ENCODE peak calls at places on chromosomes 16 and 17, in four cellular contexts. N, S, T and Q are unnamed samples.

GRCh38 chr17:80232438-80232837 is 12.2 kb downstream of the SLC26A11 start:
- DNase-seq in N (no peak), S (no peak), T (no peak), Q (no peak)

GRCh38 chr16:67115649-67116048 is 5.9 kb downstream of the PHAF1 start:
- DNase-seq in N (no peak), S (peak; percentile 95), T (no peak), Q (no peak)

GRCh38 chr16:57609541-57610401 is 18.7 kb upstream of the ADGRG1 start:
- DNase-seq in N (peak; percentile 52), S (peak; percentile 54), T (no peak), Q (no peak)

GRCh38 chr16:70473446-70474319 is 19.3 kb downstream of the FCSK start:
- DNase-seq in N (no peak), S (no peak), T (no peak), Q (no peak)

GRCh38 chr16:7381671-7382070 is 49.0 kb downstream of the RBFOX1 start:
- DNase-seq in N (no peak), S (no peak), T (no peak), Q (no peak)

GRCh38 chr17:2949469-2950044 is 113.8 kb downstream of the OR1D5 start:
- DNase-seq in N (peak; percentile 69), S (peak; percentile 49), T (peak; percentile 89), Q (no peak)

GRCh38 chr17:76297436-76297835 is 10.6 kb downstream of the QRICH2 start:
- DNase-seq in N (no peak), S (no peak), T (no peak), Q (no peak)

GRCh38 chr16:24054649-24055560 is 201.2 kb upstream of the CACNG3 start:
- DNase-seq in N (no peak), S (no peak), T (no peak), Q (no peak)

GRCh38 chr16:9820481-9821246 is 361.6 kb downstream of the GRIN2A start:
- DNase-seq in N (no peak), S (no peak), T (no peak), Q (no peak)

GRCh38 chr17:77959216-77959925 is 868 bp downstream of the TNRC6C start:
- DNase-seq in N (peak; percentile 50), S (peak; percentile 19), T (peak; percentile 22), Q (no peak)

GRCh38 chr17:77735341-77736206 is 222.9 kb upstream of the TNRC6C start:
- DNase-seq in N (no peak), S (no peak), T (no peak), Q (no peak)

GRCh38 chr16:55668337-55669281 is 12.8 kb downstream of the SLC6A2 start:
- DNase-seq in N (no peak), S (peak; percentile 5), T (peak; percentile 70), Q (no peak)

GRCh38 chr16:275041-275621 is 613 bp downstream of the RGS11 start:
- DNase-seq in N (no peak), S (no peak), T (no peak), Q (no peak)

GRCh38 chr17:73189417-73190099 is 3.3 kb upstream of the COG1 start:
- DNase-seq in N (no peak), S (peak; percentile 76), T (peak; percentile 64), Q (peak; percentile 67)
- TF ChIP-seq CTCF in N (no peak), S (peak; percentile 73), T (peak; percentile 72), Q (peak; percentile 98)

DNA sequence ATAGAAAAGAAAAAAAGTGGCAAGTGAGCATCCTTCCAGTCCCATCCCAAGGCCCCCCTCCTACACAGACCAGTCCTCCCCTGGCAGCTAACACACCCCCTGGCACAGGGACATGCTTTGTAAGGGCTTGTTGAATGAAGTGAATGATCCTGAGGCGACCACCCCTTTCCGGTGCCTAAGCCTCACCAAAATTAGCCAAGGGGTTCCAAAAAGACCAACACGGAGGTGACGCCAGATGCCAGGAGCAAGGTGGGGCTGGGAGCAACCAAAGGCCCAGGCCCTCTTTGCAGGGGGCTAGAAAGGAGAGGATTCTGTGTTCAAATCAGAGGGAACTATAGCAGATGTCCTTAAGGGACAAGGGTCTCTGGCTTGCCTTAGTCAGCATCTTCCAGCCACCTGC is 5.5 kb downstream of the KRT35 start:
- DNase-seq in N (no peak), S (no peak), T (no peak), Q (no peak)
- H3K4me3 ChIP-seq in N (no peak overlapping the region), S (no peak overlapping the region), T (no peak overlapping the region), Q (no peak overlapping the region)

DNA sequence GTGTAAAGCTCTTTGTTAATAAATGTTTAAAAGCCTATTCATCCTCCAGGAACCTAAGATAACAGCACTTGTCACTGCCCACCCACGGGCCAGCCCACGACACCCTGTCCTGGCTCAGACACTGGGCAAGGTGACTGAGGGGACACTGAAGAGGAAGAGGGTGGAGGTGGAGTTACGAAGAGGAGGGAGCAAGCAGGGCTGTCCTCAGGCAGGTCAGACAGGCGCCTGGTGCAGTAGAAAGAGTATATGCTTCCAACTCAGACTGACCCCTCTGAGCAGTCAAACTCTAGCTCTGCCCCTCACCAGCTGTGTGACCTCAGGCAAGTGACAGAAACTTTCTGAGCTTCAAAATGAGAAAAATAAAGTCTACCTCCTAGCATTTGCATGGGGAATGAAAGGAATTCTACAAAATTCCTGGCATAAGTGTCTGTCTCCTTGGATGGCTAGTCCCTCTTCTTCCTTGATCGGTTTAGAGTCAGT is 22.8 kb downstream of the TEX2 start:
- DNase-seq in N (no peak), S (peak; percentile 21), T (peak; percentile 43), Q (no peak)
- TF ChIP-seq CTCF in N (no peak), S (no peak), T (peak; percentile 49), Q (no peak)

GRCh38 chr16:11177578-11178130 is 78.3 kb downstream of the SOCS1 start:
- DNase-seq in N (no peak), S (no peak), T (no peak), Q (no peak)
- H3K4me3 ChIP-seq in N (no peak overlapping the region), S (no peak overlapping the region), T (no peak overlapping the region), Q (no peak overlapping the region)